ENCODE peak calls at places on chromosome 1, in eight cellular contexts. S, C, O, N, R, U, W and L are unnamed samples.

GRCh38 chr1:25182629-25183028 is 49.7 kb downstream of the SYF2 start:
- DNase-seq in C (no peak), R (no peak), W (no peak), N (no peak), O (no peak), U (peak; percentile 38), S (peak; percentile 16), L (no peak)

GRCh38 chr1:32813941-32814739 is 3.0 kb downstream of the YARS1 start:
- DNase-seq in O (no peak), S (no peak), N (no peak), R (peak; percentile 22), U (no peak), W (no peak), C (no peak), L (no peak)

GRCh38 chr1:43338001-43338400 is 383 bp downstream of the MPL start:
- DNase-seq in U (no peak), C (no peak), W (no peak), R (no peak), O (no peak), S (no peak), N (no peak), L (no peak)

GRCh38 chr1:89790592-89790991 is 30.2 kb upstream of the LRRC8D start:
- DNase-seq in R (no peak), S (no peak), N (no peak), C (no peak), O (no peak), W (no peak), U (no peak), L (no peak)

GRCh38 chr1:243391355-243391754 is 135.5 kb downstream of the SDCCAG8 start:
- DNase-seq in U (no peak), O (no peak), N (no peak), S (no peak), R (no peak), W (no peak), C (no peak), L (no peak)

GRCh38 chr1:63124666-63125191 is 197.6 kb upstream of the FOXD3 start:
- DNase-seq in N (no peak), U (no peak), W (no peak), C (no peak), S (no peak), R (no peak), O (no peak), L (no peak)

GRCh38 chr1:102858695-102859094 is 249.6 kb downstream of the COL11A1 start:
- DNase-seq in R (no peak), U (no peak), O (no peak), S (no peak), C (no peak), W (no peak), N (no peak), L (no peak)

GRCh38 chr1:24052119-24052695 is 59.7 kb downstream of the MYOM3 start:
- DNase-seq in N (no peak), C (no peak), S (no peak), R (no peak), U (no peak), W (no peak), O (no peak), L (no peak)

GRCh38 chr1:28737245-28738137 is 751 bp downstream of the YTHDF2 start:
- DNase-seq in C (peak; percentile 57), O (peak; percentile 15), W (peak; percentile 53), S (peak; percentile 37), N (peak; percentile 55), R (peak; percentile 18), U (peak; percentile 52), L (no peak)

GRCh38 chr1:47913225-47913823 is 83.9 kb downstream of the TRABD2B start:
- DNase-seq in R (no peak), N (no peak), U (no peak), C (no peak), W (no peak), S (no peak), O (no peak), L (no peak)